ENCODE peak calls at places on chromosomes 1 and 21, in seven cellular contexts. One of them, this sample, is unnamed.

GRCh38 chr1:248243204-248243603 is 12.0 kb downstream of the OR2M4 start:
- DNase-seq in fibroblast of lung: peak; percentile 15
- DNase-seq in lower lobe of right lung: peak; percentile 47
- DNase-seq in psoas muscle: no peak
- DNase-seq in H9: no peak
- DNase-seq in breast epithelium: no peak
- DNase-seq in PC-3: peak; percentile 86
- DNase-seq in this sample: peak; percentile 43

GRCh38 chr1:31183927-31184554 is 55.6 kb downstream of the NKAIN1 start:
- DNase-seq in fibroblast of lung: peak; percentile 52
- DNase-seq in lower lobe of right lung: no peak
- DNase-seq in psoas muscle: no peak
- DNase-seq in H9: peak; percentile 75
- DNase-seq in breast epithelium: no peak
- DNase-seq in PC-3: peak; percentile 66
- DNase-seq in this sample: peak; percentile 26

GRCh38 chr1:61085191-61086086 is 3.1 kb downstream of the NFIA start:
- DNase-seq in fibroblast of lung: no peak
- DNase-seq in lower lobe of right lung: no peak
- DNase-seq in psoas muscle: no peak
- DNase-seq in H9: no peak
- DNase-seq in breast epithelium: no peak
- DNase-seq in PC-3: peak; percentile 50
- DNase-seq in this sample: no peak

GRCh38 chr21:35202431-35202830 is 153.3 kb upstream of the RUNX1 start:
- DNase-seq in fibroblast of lung: peak; percentile 61
- DNase-seq in lower lobe of right lung: no peak
- DNase-seq in psoas muscle: no peak
- DNase-seq in H9: no peak
- DNase-seq in breast epithelium: no peak
- DNase-seq in PC-3: peak; percentile 83
- DNase-seq in this sample: no peak

GRCh38 chr1:248812736-248813425 is 12.8 kb downstream of the SH3BP5L start:
- DNase-seq in fibroblast of lung: no peak
- DNase-seq in lower lobe of right lung: no peak
- DNase-seq in psoas muscle: no peak
- DNase-seq in H9: no peak
- DNase-seq in breast epithelium: no peak
- DNase-seq in PC-3: no peak
- DNase-seq in this sample: no peak

GRCh38 chr1:154733621-154734020 is 125.6 kb upstream of the ADAR start:
- DNase-seq in fibroblast of lung: no peak
- DNase-seq in lower lobe of right lung: no peak
- DNase-seq in psoas muscle: no peak
- DNase-seq in H9: no peak
- DNase-seq in breast epithelium: no peak
- DNase-seq in PC-3: no peak
- DNase-seq in this sample: no peak

GRCh38 chr1:114128293-114128692 is 25.4 kb downstream of the SYT6 start:
- DNase-seq in fibroblast of lung: no peak
- DNase-seq in lower lobe of right lung: no peak
- DNase-seq in psoas muscle: no peak
- DNase-seq in H9: no peak
- DNase-seq in breast epithelium: no peak
- DNase-seq in PC-3: no peak
- DNase-seq in this sample: no peak

GRCh38 chr1:12034381-12034801 is 15.1 kb downstream of the MIIP start:
- DNase-seq in fibroblast of lung: peak; percentile 66
- DNase-seq in lower lobe of right lung: no peak
- DNase-seq in psoas muscle: no peak
- DNase-seq in H9: no peak
- DNase-seq in breast epithelium: no peak
- DNase-seq in PC-3: no peak
- DNase-seq in this sample: peak; percentile 75

GRCh38 chr1:38992450-38993111 is 1.5 kb downstream of the AKIRIN1 start:
- DNase-seq in fibroblast of lung: no peak
- DNase-seq in lower lobe of right lung: no peak
- DNase-seq in psoas muscle: no peak
- DNase-seq in H9: no peak
- DNase-seq in breast epithelium: no peak
- DNase-seq in PC-3: no peak
- DNase-seq in this sample: no peak

GRCh38 chr21:46424062-46424591 is 34.6 kb upstream of the DIP2A start:
- DNase-seq in fibroblast of lung: no peak
- DNase-seq in lower lobe of right lung: peak; percentile 45
- DNase-seq in psoas muscle: no peak
- DNase-seq in H9: no peak
- DNase-seq in breast epithelium: no peak
- DNase-seq in PC-3: no peak
- DNase-seq in this sample: no peak

GRCh38 chr21:46425061-46425460 is 33.6 kb upstream of the DIP2A start:
- DNase-seq in fibroblast of lung: no peak
- DNase-seq in lower lobe of right lung: peak; percentile 30
- DNase-seq in psoas muscle: no peak
- DNase-seq in H9: no peak
- DNase-seq in breast epithelium: no peak
- DNase-seq in PC-3: no peak
- DNase-seq in this sample: no peak

GRCh38 chr21:46424621-46425020 is 34.1 kb upstream of the DIP2A start:
- DNase-seq in fibroblast of lung: no peak
- DNase-seq in lower lobe of right lung: peak; percentile 43
- DNase-seq in psoas muscle: no peak
- DNase-seq in H9: no peak
- DNase-seq in breast epithelium: no peak
- DNase-seq in PC-3: no peak
- DNase-seq in this sample: no peak

GRCh38 chr21:46426313-46427046 is 32.2 kb upstream of the DIP2A start:
- DNase-seq in fibroblast of lung: no peak
- DNase-seq in lower lobe of right lung: no peak
- DNase-seq in psoas muscle: no peak
- DNase-seq in H9: no peak
- DNase-seq in breast epithelium: no peak
- DNase-seq in PC-3: no peak
- DNase-seq in this sample: no peak

DNA sequence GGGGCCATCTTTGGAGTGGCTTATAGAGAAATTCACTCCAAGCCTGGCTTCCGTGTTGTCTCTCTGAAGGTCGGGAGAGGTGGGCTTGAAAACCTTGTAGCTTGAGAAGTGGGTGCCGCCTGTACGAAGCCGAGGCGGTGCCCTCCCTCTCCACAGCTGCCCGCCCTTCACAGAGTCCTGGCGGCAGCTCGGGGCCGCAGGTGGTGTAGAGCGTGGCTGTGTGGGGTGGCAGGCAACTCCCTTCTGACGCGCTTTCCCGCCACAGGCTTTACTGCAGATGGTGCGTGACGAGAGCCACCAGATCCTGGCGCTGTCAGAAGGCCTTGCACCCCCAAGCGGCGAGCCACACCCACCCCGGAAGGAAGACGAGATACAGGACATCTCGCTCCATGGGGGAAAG is 33.1 kb upstream of the DIP2A start:
- DNase-seq in fibroblast of lung: no peak
- DNase-seq in lower lobe of right lung: peak; percentile 45
- DNase-seq in psoas muscle: no peak
- DNase-seq in H9: no peak
- DNase-seq in breast epithelium: peak; percentile 20
- DNase-seq in PC-3: no peak
- DNase-seq in this sample: no peak
- H3K27ac ChIP-seq in fibroblast of lung: no peak overlapping the region
- H3K27ac ChIP-seq in lower lobe of right lung: peak overlapping the region; percentile 46
- H3K27ac ChIP-seq in psoas muscle: peak overlapping the region; percentile 23
- H3K27ac ChIP-seq in H9: no peak overlapping the region
- H3K27ac ChIP-seq in breast epithelium: no peak overlapping the region
- H3K27ac ChIP-seq in PC-3: no peak overlapping the region
- H3K27ac ChIP-seq in this sample: no peak overlapping the region

DNA sequence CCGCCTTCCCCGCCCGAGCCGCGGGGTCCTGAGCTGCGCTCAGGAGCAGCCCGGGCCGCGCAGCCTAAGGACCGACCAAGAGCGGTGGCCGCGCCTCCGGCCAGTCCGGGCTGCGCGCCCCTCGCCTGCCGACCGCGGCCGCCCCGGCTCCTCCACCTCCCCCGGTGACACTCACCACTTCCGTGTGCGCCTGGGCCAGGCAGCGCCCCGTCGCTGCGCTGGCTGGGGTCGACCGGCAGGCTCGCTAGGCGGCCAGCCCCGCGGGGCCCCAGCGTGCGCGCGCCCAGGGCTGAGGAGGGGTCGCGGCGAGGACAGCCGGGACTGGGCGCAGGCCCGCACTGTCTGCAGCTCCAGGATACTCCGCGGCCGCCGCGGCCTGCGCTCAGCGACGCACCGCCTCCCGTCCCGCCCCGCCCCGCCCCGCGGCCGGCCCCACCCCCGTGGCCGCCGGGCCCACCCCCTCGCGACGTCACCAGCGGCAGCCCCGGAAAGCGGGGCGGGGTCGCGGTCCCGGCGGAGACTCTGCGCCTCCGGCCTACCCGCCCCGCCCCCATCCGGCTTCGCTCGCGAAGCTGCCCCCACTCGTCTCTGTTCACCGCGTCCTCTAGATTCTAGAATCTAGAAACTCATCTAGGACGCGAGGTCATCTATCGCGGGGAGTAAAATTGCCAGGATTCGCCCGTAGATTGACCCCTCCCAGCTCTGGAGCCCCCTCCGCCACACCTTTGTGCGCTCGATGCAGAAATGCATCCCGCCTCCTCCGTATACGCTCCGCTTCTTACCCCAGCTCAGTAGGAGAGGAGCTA is at the start of gene JAK1:
- DNase-seq in fibroblast of lung: peak; percentile 79
- DNase-seq in lower lobe of right lung: peak; percentile 91
- DNase-seq in psoas muscle: peak; percentile 90
- DNase-seq in H9: peak; percentile 90
- DNase-seq in breast epithelium: peak; percentile 67
- DNase-seq in PC-3: peak; percentile 80
- DNase-seq in this sample: peak; percentile 87
- TF ChIP-seq CTCF in fibroblast of lung: no peak
- TF ChIP-seq CTCF in lower lobe of right lung: no peak
- TF ChIP-seq CTCF in psoas muscle: peak; percentile 14
- TF ChIP-seq CTCF in H9: no peak
- TF ChIP-seq CTCF in breast epithelium: no peak
- TF ChIP-seq CTCF in PC-3: no peak
- TF ChIP-seq CTCF in this sample: no peak

GRCh38 chr1:63691672-63692425 is 82.0 kb upstream of the ROR1 start:
- DNase-seq in fibroblast of lung: peak; percentile 99
- DNase-seq in lower lobe of right lung: no peak
- DNase-seq in psoas muscle: no peak
- DNase-seq in H9: peak; percentile 58
- DNase-seq in breast epithelium: peak; percentile 57
- DNase-seq in PC-3: peak; percentile 92
- DNase-seq in this sample: peak; percentile 30
- H3K4me1 ChIP-seq in fibroblast of lung: no peaks in the 10 kb centered on the region
- H3K4me1 ChIP-seq in lower lobe of right lung: peaks cover 5% of the 10 kb centered on the region
- H3K4me1 ChIP-seq in psoas muscle: peaks cover 5% of the 10 kb centered on the region
- H3K4me1 ChIP-seq in H9: no peaks in the 10 kb centered on the region
- H3K4me1 ChIP-seq in breast epithelium: no peaks in the 10 kb centered on the region
- H3K4me1 ChIP-seq in PC-3: peaks cover 10% of the 10 kb centered on the region
- H3K4me1 ChIP-seq in this sample: no peaks in the 10 kb centered on the region

GRCh38 chr1:15797614-15798390 is 9.6 kb downstream of the UQCRHL start:
- DNase-seq in fibroblast of lung: peak; percentile 19
- DNase-seq in lower lobe of right lung: no peak
- DNase-seq in psoas muscle: no peak
- DNase-seq in H9: no peak
- DNase-seq in breast epithelium: no peak
- DNase-seq in PC-3: peak; percentile 31
- DNase-seq in this sample: no peak

GRCh38 chr1:15796086-15796462 is 11.4 kb downstream of the UQCRHL start:
- DNase-seq in fibroblast of lung: no peak
- DNase-seq in lower lobe of right lung: no peak
- DNase-seq in psoas muscle: no peak
- DNase-seq in H9: no peak
- DNase-seq in breast epithelium: no peak
- DNase-seq in PC-3: no peak
- DNase-seq in this sample: no peak

GRCh38 chr1:15802234-15802965 is 5.0 kb downstream of the UQCRHL start:
- DNase-seq in fibroblast of lung: peak; percentile 24
- DNase-seq in lower lobe of right lung: no peak
- DNase-seq in psoas muscle: no peak
- DNase-seq in H9: no peak
- DNase-seq in breast epithelium: no peak
- DNase-seq in PC-3: peak; percentile 63
- DNase-seq in this sample: no peak

GRCh38 chr1:15799928-15800835 is 7.3 kb downstream of the UQCRHL start:
- DNase-seq in fibroblast of lung: peak; percentile 42
- DNase-seq in lower lobe of right lung: peak; percentile 69
- DNase-seq in psoas muscle: peak; percentile 28
- DNase-seq in H9: peak; percentile 79
- DNase-seq in breast epithelium: peak; percentile 70
- DNase-seq in PC-3: peak; percentile 96
- DNase-seq in this sample: peak; percentile 82

DNA sequence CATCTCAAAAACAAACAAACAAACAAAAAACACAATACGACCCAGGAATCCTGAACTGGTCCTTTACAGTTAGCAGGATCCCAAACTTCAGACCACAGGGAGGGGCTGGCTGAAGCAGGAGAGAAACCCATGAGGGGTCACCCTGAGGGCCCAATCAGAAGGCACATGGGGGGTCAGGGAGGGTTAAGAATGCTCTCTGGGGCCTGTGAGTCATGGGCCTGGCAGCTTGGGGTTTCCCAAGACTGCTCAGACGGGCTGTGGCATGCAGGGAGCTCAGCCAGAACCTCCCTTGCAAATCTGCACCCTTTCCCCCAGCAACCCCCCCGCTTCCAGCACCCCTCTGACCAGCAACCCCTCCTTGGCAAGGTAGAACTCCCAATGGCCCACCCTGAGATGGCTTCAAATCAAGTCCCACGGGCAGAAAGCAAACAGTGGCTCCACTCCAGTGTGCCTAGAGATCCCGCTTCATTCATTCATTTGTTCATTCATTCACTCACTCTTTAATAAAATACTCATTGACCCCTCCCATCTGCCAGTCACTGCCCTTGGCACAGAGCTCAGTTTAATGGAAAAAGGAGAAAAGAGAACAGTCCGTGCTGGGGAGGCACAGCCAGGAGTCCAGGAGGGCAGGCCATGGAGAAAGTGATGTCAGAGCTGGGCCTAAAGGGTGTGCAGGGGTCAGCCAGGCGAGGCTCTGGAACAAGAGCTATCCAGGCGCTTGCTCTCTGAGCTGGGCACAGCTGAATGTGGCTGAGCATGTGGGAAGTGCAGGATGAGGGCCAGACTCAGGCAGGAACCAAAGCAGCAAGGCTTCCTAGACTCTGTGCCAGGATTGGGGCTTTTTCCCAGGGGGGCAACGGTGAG is 8.2 kb downstream of the UQCRHL start:
- DNase-seq in fibroblast of lung: peak; percentile 97
- DNase-seq in lower lobe of right lung: peak; percentile 77
- DNase-seq in psoas muscle: peak; percentile 76
- DNase-seq in H9: peak; percentile 66
- DNase-seq in breast epithelium: peak; percentile 79
- DNase-seq in PC-3: peak; percentile 96
- DNase-seq in this sample: peak; percentile 84
- H3K27ac ChIP-seq in fibroblast of lung: peak overlapping the region; percentile 90
- H3K27ac ChIP-seq in lower lobe of right lung: peak overlapping the region; percentile 61
- H3K27ac ChIP-seq in psoas muscle: peak overlapping the region; percentile 36
- H3K27ac ChIP-seq in H9: no peak overlapping the region
- H3K27ac ChIP-seq in breast epithelium: peak overlapping the region; percentile 54
- H3K27ac ChIP-seq in PC-3: peak overlapping the region; percentile 94
- H3K27ac ChIP-seq in this sample: peak overlapping the region; percentile 32

GRCh38 chr1:90926971-90927370 is 94.9 kb downstream of the ZNF644 start:
- DNase-seq in fibroblast of lung: no peak
- DNase-seq in lower lobe of right lung: no peak
- DNase-seq in psoas muscle: no peak
- DNase-seq in H9: peak; percentile 48
- DNase-seq in breast epithelium: no peak
- DNase-seq in PC-3: no peak
- DNase-seq in this sample: no peak
- TF ChIP-seq CTCF in fibroblast of lung: no peak
- TF ChIP-seq CTCF in lower lobe of right lung: no peak
- TF ChIP-seq CTCF in psoas muscle: no peak
- TF ChIP-seq CTCF in H9: no peak
- TF ChIP-seq CTCF in breast epithelium: no peak
- TF ChIP-seq CTCF in PC-3: no peak
- TF ChIP-seq CTCF in this sample: no peak

GRCh38 chr1:219794085-219794743 is 134.1 kb downstream of the SLC30A10 start:
- DNase-seq in fibroblast of lung: no peak
- DNase-seq in lower lobe of right lung: no peak
- DNase-seq in psoas muscle: no peak
- DNase-seq in H9: no peak
- DNase-seq in breast epithelium: no peak
- DNase-seq in PC-3: no peak
- DNase-seq in this sample: no peak
- H3K4me1 ChIP-seq in fibroblast of lung: peaks cover 9% of the 10 kb centered on the region
- H3K4me1 ChIP-seq in lower lobe of right lung: no peaks in the 10 kb centered on the region
- H3K4me1 ChIP-seq in psoas muscle: no peaks in the 10 kb centered on the region
- H3K4me1 ChIP-seq in H9: peaks cover 2% of the 10 kb centered on the region
- H3K4me1 ChIP-seq in breast epithelium: no peaks in the 10 kb centered on the region
- H3K4me1 ChIP-seq in PC-3: peaks cover 29% of the 10 kb centered on the region
- H3K4me1 ChIP-seq in this sample: no peaks in the 10 kb centered on the region

This sample was measured in thyroid gland.